ENCODE peak calls at places on chromosome 5, in five cellular contexts. P is suprapubic skin, X is lower leg skin, O is HFFc6, G is HL-60. I is an unnamed sample.
A peak's percentile ranks its signal among the peaks of the same experiment; 100 is the strongest.

GRCh38 chr5:143699121-143699520 is 112.8 kb upstream of the HMHB1 start:
- DNase-seq in G (no peak), O (no peak), P (no peak), X (no peak), I (no peak)

GRCh38 chr5:97167435-97167834 is 15.6 kb downstream of the RIOK2 start:
- DNase-seq in O (no peak), P (no peak), G (no peak), X (no peak), I (no peak)

GRCh38 chr5:41796061-41796460 is 74.2 kb downstream of the OXCT1 start:
- DNase-seq in P (no peak), G (no peak), X (no peak), O (no peak), I (no peak)

GRCh38 chr5:179610903-179611265 is 12.6 kb downstream of the HNRNPH1 start:
- DNase-seq in G (no peak), P (peak; percentile 35), X (no peak), O (no peak), I (no peak)

GRCh38 chr5:583645-584044 is 28.5 kb upstream of the CEP72 start:
- DNase-seq in O (no peak), P (no peak), X (no peak), G (no peak), I (no peak)

GRCh38 chr5:32129074-32129598 is 45.0 kb downstream of the GOLPH3 start:
- DNase-seq in G (no peak), X (no peak), P (no peak), O (no peak), I (no peak)

GRCh38 chr5:158297002-158297527 is 438.1 kb upstream of the CLINT1 start:
- DNase-seq in P (no peak), O (no peak), X (no peak), G (no peak), I (no peak)

GRCh38 chr5:115336964-115337363 is 40.5 kb upstream of the CCDC112 start:
- DNase-seq in P (no peak), X (no peak), O (no peak), G (no peak), I (no peak)

GRCh38 chr5:67315082-67315801 is 118.6 kb upstream of the CD180 start:
- DNase-seq in P (no peak), G (no peak), O (no peak), X (no peak), I (no peak)

GRCh38 chr5:68730220-68731010 is 363.4 kb upstream of the SLC30A5 start:
- DNase-seq in G (no peak), X (peak; percentile 33), P (no peak), O (peak; percentile 76), I (no peak)

GRCh38 chr5:116546033-116546742 is 28.4 kb downstream of the SEMA6A start:
- DNase-seq in O (no peak), P (no peak), X (no peak), G (no peak), I (no peak)

GRCh38 chr5:62046191-62046590 is 259.8 kb upstream of the KIF2A start:
- DNase-seq in X (no peak), G (no peak), O (no peak), P (no peak), I (no peak)

GRCh38 chr5:77218263-77218662 is 7.8 kb downstream of the PDE8B start:
- DNase-seq in O (no peak), P (no peak), G (no peak), X (no peak), I (no peak)
- TF ChIP-seq CTCF in O (peak; percentile 56), P (no peak), G (no peak), X (no peak), I (peak; percentile 59)

GRCh38 chr5:173496129-173496882 is 120.1 kb downstream of the BOD1 start:
- DNase-seq in G (no peak), X (no peak), O (no peak), P (no peak), I (peak; percentile 32)

GRCh38 chr5:173493040-173493439 is 123.4 kb downstream of the BOD1 start:
- DNase-seq in X (no peak), P (no peak), G (no peak), O (no peak), I (peak; percentile 4)

GRCh38 chr5:173495225-173495904 is 121.1 kb downstream of the BOD1 start:
- DNase-seq in O (no peak), G (no peak), P (no peak), X (peak; percentile 73), I (no peak)

GRCh38 chr5:173493846-173494245 is 122.6 kb downstream of the BOD1 start:
- DNase-seq in O (no peak), P (no peak), X (no peak), G (no peak), I (peak; percentile 37)

DNA sequence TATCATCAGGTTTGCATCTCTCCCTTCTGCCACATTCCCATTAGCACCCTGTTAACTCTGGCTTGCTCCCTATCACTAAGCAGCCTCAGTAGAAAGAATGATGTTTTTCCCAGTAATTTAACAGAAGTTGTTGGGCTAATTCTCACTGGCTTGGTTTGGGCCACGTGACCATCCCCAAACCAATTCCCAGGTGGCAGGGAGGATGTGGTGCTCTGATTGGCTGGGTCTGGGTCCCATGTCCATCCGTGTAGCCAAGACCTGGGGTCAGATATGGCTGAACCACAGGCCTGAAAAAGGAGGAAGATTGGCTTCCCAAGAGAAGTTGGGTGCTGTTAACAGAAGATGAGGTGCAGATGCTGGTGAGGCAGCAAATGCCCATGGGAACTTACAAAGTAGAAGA is 122.0 kb downstream of the BOD1 start:
- DNase-seq in O (no peak), P (no peak), X (no peak), G (no peak), I (no peak)
- TF ChIP-seq CTCF in O (no peak), P (no peak), X (no peak), G (no peak), I (no peak)

GRCh38 chr5:127909078-127909477 is 174.5 kb upstream of the SLC12A2 start:
- DNase-seq in X (no peak), P (no peak), O (peak; percentile 31), G (no peak), I (no peak)
- TF ChIP-seq CTCF in X (no peak), P (no peak), O (peak; percentile 82), G (peak; percentile 28), I (peak; percentile 73)

GRCh38 chr5:57825026-57825683 is 342.5 kb upstream of the ACTBL2 start:
- DNase-seq in P (no peak), G (no peak), O (peak; percentile 90), X (no peak), I (no peak)
- TF ChIP-seq CTCF in P (no peak), G (no peak), O (no peak), X (no peak), I (no peak)

DNA sequence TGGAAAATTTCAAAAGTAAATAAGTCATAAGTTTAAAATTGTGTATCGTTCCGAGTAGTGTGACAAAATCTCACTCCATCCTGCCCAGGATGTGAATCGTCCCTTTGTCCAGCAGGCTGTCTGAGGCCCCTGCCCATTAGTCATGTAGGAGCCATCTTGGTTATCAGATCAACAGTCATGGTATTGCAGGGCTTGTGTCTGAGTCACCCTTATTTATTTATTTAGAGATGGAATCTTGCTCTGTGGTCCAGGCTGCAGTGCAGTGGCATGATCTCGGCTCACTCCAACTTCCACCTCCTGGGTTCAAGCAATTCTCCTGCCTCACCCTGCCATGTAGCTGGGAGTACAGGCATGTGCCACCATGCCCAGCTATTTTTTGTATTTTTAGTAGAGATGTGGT is 30.2 kb downstream of the ITGA2 start:
- DNase-seq in O (peak; percentile 94), P (no peak), G (no peak), X (no peak), I (no peak)
- TF ChIP-seq CTCF in O (peak; percentile 54), P (no peak), G (no peak), X (no peak), I (no peak)